ENCODE peak calls at places on chromosomes 6 and 20, in seven cellular contexts. One of them, this sample, is unnamed.

GRCh38 chr20:32761831-32762753 is at the start of gene DNMT3B:
- DNase-seq in lower lobe of right lung: peak
- DNase-seq in BJ: no peak
- DNase-seq in neural progenitor cell: peak
- DNase-seq in testis: peak
- DNase-seq in upper lobe of left lung: peak
- DNase-seq in foreskin fibroblast: peak
- DNase-seq in this sample: peak

GRCh38 chr20:47680804-47681529 is 104.3 kb downstream of the SULF2 start:
- DNase-seq in lower lobe of right lung: no peak
- DNase-seq in BJ: no peak
- DNase-seq in neural progenitor cell: no peak
- DNase-seq in foreskin fibroblast: no peak
- DNase-seq in upper lobe of left lung: no peak
- DNase-seq in testis: no peak
- DNase-seq in this sample: no peak

GRCh38 chr6:158755636-158756035 is 63.5 kb downstream of the EZR start:
- DNase-seq in BJ: no peak
- DNase-seq in upper lobe of left lung: no peak
- DNase-seq in foreskin fibroblast: no peak
- DNase-seq in neural progenitor cell: no peak
- DNase-seq in lower lobe of right lung: no peak
- DNase-seq in testis: no peak
- DNase-seq in this sample: no peak

GRCh38 chr6:112539355-112539754 is 192.2 kb downstream of the RFPL4B start:
- DNase-seq in BJ: peak
- DNase-seq in neural progenitor cell: no peak
- DNase-seq in lower lobe of right lung: no peak
- DNase-seq in upper lobe of left lung: no peak
- DNase-seq in foreskin fibroblast: peak
- DNase-seq in testis: no peak
- DNase-seq in this sample: no peak

GRCh38 chr20:31363295-31363694 is 5.1 kb upstream of the DEFB118 start:
- DNase-seq in neural progenitor cell: no peak
- DNase-seq in testis: no peak
- DNase-seq in upper lobe of left lung: no peak
- DNase-seq in foreskin fibroblast: no peak
- DNase-seq in lower lobe of right lung: no peak
- DNase-seq in BJ: no peak
- DNase-seq in this sample: no peak

GRCh38 chr6:138517635-138518034 is 18.3 kb upstream of the NHSL1 start:
- DNase-seq in testis: peak
- DNase-seq in lower lobe of right lung: peak
- DNase-seq in BJ: no peak
- DNase-seq in foreskin fibroblast: peak
- DNase-seq in neural progenitor cell: peak
- DNase-seq in upper lobe of left lung: no peak
- DNase-seq in this sample: no peak

GRCh38 chr6:89242574-89243330 is 25.6 kb upstream of the GABRR1 start:
- DNase-seq in lower lobe of right lung: no peak
- DNase-seq in upper lobe of left lung: no peak
- DNase-seq in testis: no peak
- DNase-seq in foreskin fibroblast: peak
- DNase-seq in BJ: no peak
- DNase-seq in neural progenitor cell: peak
- DNase-seq in this sample: no peak

GRCh38 chr6:105326838-105327745 is 75.8 kb downstream of the PREP start:
- DNase-seq in lower lobe of right lung: no peak
- DNase-seq in upper lobe of left lung: no peak
- DNase-seq in testis: no peak
- DNase-seq in BJ: peak
- DNase-seq in neural progenitor cell: no peak
- DNase-seq in foreskin fibroblast: peak
- DNase-seq in this sample: no peak

GRCh38 chr20:61941721-61942405 is 123.8 kb downstream of the TAF4 start:
- DNase-seq in testis: no peak
- DNase-seq in BJ: no peak
- DNase-seq in neural progenitor cell: no peak
- DNase-seq in foreskin fibroblast: no peak
- DNase-seq in lower lobe of right lung: peak
- DNase-seq in upper lobe of left lung: peak
- DNase-seq in this sample: no peak

GRCh38 chr20:32830437-32830836 is 10.7 kb downstream of the MAPRE1 start:
- DNase-seq in upper lobe of left lung: no peak
- DNase-seq in testis: peak
- DNase-seq in BJ: no peak
- DNase-seq in lower lobe of right lung: no peak
- DNase-seq in foreskin fibroblast: peak
- DNase-seq in neural progenitor cell: no peak
- DNase-seq in this sample: no peak

GRCh38 chr6:30721198-30722024 is 1.3 kb downstream of the TUBB start:
- DNase-seq in upper lobe of left lung: peak
- DNase-seq in lower lobe of right lung: peak
- DNase-seq in foreskin fibroblast: peak
- DNase-seq in BJ: no peak
- DNase-seq in neural progenitor cell: peak
- DNase-seq in testis: peak
- DNase-seq in this sample: peak

GRCh38 chr20:45406260-45407066 is 1.6 kb upstream of the DBNDD2 start:
- DNase-seq in neural progenitor cell: peak
- DNase-seq in foreskin fibroblast: no peak
- DNase-seq in lower lobe of right lung: peak
- DNase-seq in BJ: no peak
- DNase-seq in testis: peak
- DNase-seq in upper lobe of left lung: peak
- DNase-seq in this sample: peak

GRCh38 chr20:622161-622560 is 12.1 kb upstream of the TCF15 start:
- DNase-seq in upper lobe of left lung: no peak
- DNase-seq in foreskin fibroblast: no peak
- DNase-seq in lower lobe of right lung: peak
- DNase-seq in testis: no peak
- DNase-seq in BJ: no peak
- DNase-seq in neural progenitor cell: no peak
- DNase-seq in this sample: no peak

GRCh38 chr20:22384978-22385377 is 199.4 kb downstream of the FOXA2 start:
- DNase-seq in foreskin fibroblast: no peak
- DNase-seq in BJ: no peak
- DNase-seq in lower lobe of right lung: no peak
- DNase-seq in upper lobe of left lung: no peak
- DNase-seq in testis: no peak
- DNase-seq in neural progenitor cell: no peak
- DNase-seq in this sample: no peak

GRCh38 chr6:122869437-122870024 is 80.5 kb downstream of the SMPDL3A start:
- DNase-seq in foreskin fibroblast: peak
- DNase-seq in testis: peak
- DNase-seq in upper lobe of left lung: no peak
- DNase-seq in neural progenitor cell: peak
- DNase-seq in BJ: no peak
- DNase-seq in lower lobe of right lung: no peak
- DNase-seq in this sample: no peak

GRCh38 chr20:6104493-6105188 is 18.2 kb downstream of the FERMT1 start:
- DNase-seq in BJ: no peak
- DNase-seq in foreskin fibroblast: no peak
- DNase-seq in neural progenitor cell: no peak
- DNase-seq in testis: no peak
- DNase-seq in lower lobe of right lung: no peak
- DNase-seq in upper lobe of left lung: no peak
- DNase-seq in this sample: no peak

GRCh38 chr6:150865043-150865405 is 478 bp upstream of the MTHFD1L start:
- DNase-seq in BJ: no peak
- DNase-seq in testis: no peak
- DNase-seq in foreskin fibroblast: no peak
- DNase-seq in lower lobe of right lung: no peak
- DNase-seq in neural progenitor cell: no peak
- DNase-seq in upper lobe of left lung: no peak
- DNase-seq in this sample: no peak

GRCh38 chr6:50842861-50843384 is 24.3 kb downstream of the TFAP2B start:
- DNase-seq in upper lobe of left lung: peak
- DNase-seq in testis: no peak
- DNase-seq in foreskin fibroblast: no peak
- DNase-seq in lower lobe of right lung: no peak
- DNase-seq in neural progenitor cell: peak
- DNase-seq in BJ: no peak
- DNase-seq in this sample: no peak

GRCh38 chr6:797479-798077 is 104.6 kb upstream of the EXOC2 start:
- DNase-seq in upper lobe of left lung: no peak
- DNase-seq in lower lobe of right lung: no peak
- DNase-seq in neural progenitor cell: peak
- DNase-seq in foreskin fibroblast: peak
- DNase-seq in BJ: no peak
- DNase-seq in testis: peak
- DNase-seq in this sample: peak

GRCh38 chr6:116884530-116884929 is 7.5 kb downstream of the RFX6 start:
- DNase-seq in upper lobe of left lung: no peak
- DNase-seq in neural progenitor cell: peak
- DNase-seq in testis: no peak
- DNase-seq in BJ: no peak
- DNase-seq in foreskin fibroblast: no peak
- DNase-seq in lower lobe of right lung: no peak
- DNase-seq in this sample: no peak

GRCh38 chr6:52962701-52963100 is 32.4 kb downstream of the GSTA4 start:
- DNase-seq in BJ: no peak
- DNase-seq in lower lobe of right lung: no peak
- DNase-seq in testis: no peak
- DNase-seq in foreskin fibroblast: no peak
- DNase-seq in upper lobe of left lung: no peak
- DNase-seq in neural progenitor cell: no peak
- DNase-seq in this sample: no peak

GRCh38 chr6:162856885-162857284 is 129.1 kb downstream of the PACRG start:
- DNase-seq in neural progenitor cell: peak
- DNase-seq in testis: peak
- DNase-seq in lower lobe of right lung: no peak
- DNase-seq in upper lobe of left lung: no peak
- DNase-seq in foreskin fibroblast: peak
- DNase-seq in BJ: peak
- DNase-seq in this sample: no peak

GRCh38 chr20:5918856-5919633 is 31.3 kb downstream of the TRMT6 start:
- DNase-seq in upper lobe of left lung: no peak
- DNase-seq in neural progenitor cell: no peak
- DNase-seq in BJ: no peak
- DNase-seq in lower lobe of right lung: no peak
- DNase-seq in foreskin fibroblast: peak
- DNase-seq in testis: no peak
- DNase-seq in this sample: no peak

GRCh38 chr6:22545051-22545450 is 24.3 kb upstream of the HDGFL1 start:
- DNase-seq in testis: no peak
- DNase-seq in BJ: no peak
- DNase-seq in foreskin fibroblast: no peak
- DNase-seq in lower lobe of right lung: no peak
- DNase-seq in upper lobe of left lung: no peak
- DNase-seq in neural progenitor cell: no peak
- DNase-seq in this sample: no peak

GRCh38 chr20:34120213-34120612 is 8.2 kb upstream of the EIF2S2 start:
- DNase-seq in lower lobe of right lung: no peak
- DNase-seq in BJ: no peak
- DNase-seq in upper lobe of left lung: no peak
- DNase-seq in foreskin fibroblast: no peak
- DNase-seq in testis: no peak
- DNase-seq in neural progenitor cell: no peak
- DNase-seq in this sample: no peak

GRCh38 chr20:34938466-34939163 is 17.0 kb downstream of the GSS start:
- DNase-seq in lower lobe of right lung: peak
- DNase-seq in neural progenitor cell: no peak
- DNase-seq in testis: peak
- DNase-seq in BJ: no peak
- DNase-seq in upper lobe of left lung: no peak
- DNase-seq in foreskin fibroblast: no peak
- DNase-seq in this sample: no peak

GRCh38 chr20:40743172-40743775 is 54.2 kb upstream of the MAFB start:
- DNase-seq in foreskin fibroblast: no peak
- DNase-seq in upper lobe of left lung: no peak
- DNase-seq in neural progenitor cell: no peak
- DNase-seq in BJ: no peak
- DNase-seq in lower lobe of right lung: no peak
- DNase-seq in testis: no peak
- DNase-seq in this sample: no peak

GRCh38 chr6:144384427-144384826 is 99.3 kb downstream of the UTRN start:
- DNase-seq in upper lobe of left lung: no peak
- DNase-seq in neural progenitor cell: no peak
- DNase-seq in lower lobe of right lung: no peak
- DNase-seq in BJ: no peak
- DNase-seq in testis: no peak
- DNase-seq in foreskin fibroblast: no peak
- DNase-seq in this sample: no peak

GRCh38 chr6:134607411-134607810 is 289.5 kb upstream of the SGK1 start:
- DNase-seq in neural progenitor cell: no peak
- DNase-seq in foreskin fibroblast: no peak
- DNase-seq in testis: no peak
- DNase-seq in lower lobe of right lung: no peak
- DNase-seq in BJ: no peak
- DNase-seq in upper lobe of left lung: no peak
- DNase-seq in this sample: no peak
- TF ChIP-seq CTCF in neural progenitor cell: no peak
- TF ChIP-seq CTCF in foreskin fibroblast: no peak
- TF ChIP-seq CTCF in testis: no peak
- TF ChIP-seq CTCF in lower lobe of right lung: no peak
- TF ChIP-seq CTCF in BJ: no peak
- TF ChIP-seq CTCF in upper lobe of left lung: no peak
- TF ChIP-seq CTCF in this sample: no peak

GRCh38 chr6:107869871-107870270 is 45.8 kb upstream of the SCML4 start:
- DNase-seq in upper lobe of left lung: no peak
- DNase-seq in foreskin fibroblast: no peak
- DNase-seq in testis: no peak
- DNase-seq in neural progenitor cell: peak
- DNase-seq in BJ: no peak
- DNase-seq in lower lobe of right lung: no peak
- DNase-seq in this sample: no peak
- TF ChIP-seq CTCF in upper lobe of left lung: no peak
- TF ChIP-seq CTCF in foreskin fibroblast: no peak
- TF ChIP-seq CTCF in testis: no peak
- TF ChIP-seq CTCF in neural progenitor cell: peak
- TF ChIP-seq CTCF in BJ: no peak
- TF ChIP-seq CTCF in lower lobe of right lung: no peak
- TF ChIP-seq CTCF in this sample: no peak

GRCh38 chr6:156876302-156876701 is 99.1 kb downstream of the ARID1B start:
- DNase-seq in neural progenitor cell: peak
- DNase-seq in upper lobe of left lung: peak
- DNase-seq in BJ: no peak
- DNase-seq in lower lobe of right lung: no peak
- DNase-seq in testis: no peak
- DNase-seq in foreskin fibroblast: no peak
- DNase-seq in this sample: no peak
- TF ChIP-seq CTCF in neural progenitor cell: peak
- TF ChIP-seq CTCF in upper lobe of left lung: peak
- TF ChIP-seq CTCF in BJ: peak
- TF ChIP-seq CTCF in lower lobe of right lung: peak
- TF ChIP-seq CTCF in testis: peak
- TF ChIP-seq CTCF in foreskin fibroblast: peak
- TF ChIP-seq CTCF in this sample: no peak

GRCh38 chr6:48701572-48701971 is 590.6 kb upstream of the PTCHD4 start:
- DNase-seq in BJ: no peak
- DNase-seq in lower lobe of right lung: no peak
- DNase-seq in neural progenitor cell: no peak
- DNase-seq in upper lobe of left lung: peak
- DNase-seq in testis: no peak
- DNase-seq in foreskin fibroblast: no peak
- DNase-seq in this sample: no peak

DNA sequence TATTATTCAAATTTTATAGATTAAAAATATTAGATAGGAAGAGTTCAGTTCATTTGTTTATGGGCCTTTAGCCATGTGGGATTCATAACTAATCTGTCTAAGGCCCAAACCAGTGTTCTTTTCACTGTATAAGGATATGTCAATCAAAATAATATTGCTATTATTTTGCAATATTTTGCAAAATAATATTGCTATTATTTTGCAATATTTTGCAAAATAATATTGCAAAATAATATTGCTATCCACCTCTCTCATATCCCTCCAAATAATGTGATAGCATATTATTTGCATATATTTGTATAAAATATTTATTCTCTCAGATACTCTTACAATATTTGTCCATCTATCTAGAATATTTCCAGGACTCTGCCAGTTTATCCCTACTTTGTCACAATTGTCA is 595.3 kb upstream of the PTCHD4 start:
- DNase-seq in neural progenitor cell: no peak
- DNase-seq in lower lobe of right lung: no peak
- DNase-seq in testis: no peak
- DNase-seq in upper lobe of left lung: no peak
- DNase-seq in foreskin fibroblast: no peak
- DNase-seq in BJ: no peak
- DNase-seq in this sample: no peak
- TF ChIP-seq CTCF in neural progenitor cell: no peak
- TF ChIP-seq CTCF in lower lobe of right lung: no peak
- TF ChIP-seq CTCF in testis: no peak
- TF ChIP-seq CTCF in upper lobe of left lung: no peak
- TF ChIP-seq CTCF in foreskin fibroblast: no peak
- TF ChIP-seq CTCF in BJ: no peak
- TF ChIP-seq CTCF in this sample: no peak

This sample was measured in mesothelial cell of epicardium.